ENCODE peak calls at places on chromosome 5, in eight cellular contexts. One of them, this sample, is unnamed.

GRCh38 chr5:122014232-122014940 is 52.6 kb downstream of the SRFBP1 start:
- DNase-seq in psoas muscle: no peak
- DNase-seq in breast epithelium: no peak
- DNase-seq in WTC11: no peak
- DNase-seq in foreskin fibroblast: peak
- DNase-seq in CD4-positive, alpha-beta T cell: no peak
- DNase-seq in colonic mucosa: no peak
- DNase-seq in activated CD8-positive, alpha-beta T cell treated with anti-CD3 and anti-CD28 coated beads for 36 hours: no peak
- DNase-seq in this sample: no peak

GRCh38 chr5:149320791-149321330 is 24.4 kb upstream of the GRPEL2 start:
- DNase-seq in foreskin fibroblast: peak
- DNase-seq in breast epithelium: peak
- DNase-seq in CD4-positive, alpha-beta T cell: no peak
- DNase-seq in psoas muscle: peak
- DNase-seq in activated CD8-positive, alpha-beta T cell treated with anti-CD3 and anti-CD28 coated beads for 36 hours: no peak
- DNase-seq in WTC11: no peak
- DNase-seq in colonic mucosa: peak
- DNase-seq in this sample: no peak

GRCh38 chr5:139743001-139743771 is 52.4 kb upstream of the PSD2 start:
- DNase-seq in CD4-positive, alpha-beta T cell: no peak
- DNase-seq in breast epithelium: no peak
- DNase-seq in activated CD8-positive, alpha-beta T cell treated with anti-CD3 and anti-CD28 coated beads for 36 hours: peak
- DNase-seq in psoas muscle: no peak
- DNase-seq in colonic mucosa: no peak
- DNase-seq in foreskin fibroblast: no peak
- DNase-seq in WTC11: no peak
- DNase-seq in this sample: no peak

GRCh38 chr5:168578506-168579205 is 512 bp downstream of the PANK3 start:
- DNase-seq in CD4-positive, alpha-beta T cell: no peak
- DNase-seq in psoas muscle: no peak
- DNase-seq in activated CD8-positive, alpha-beta T cell treated with anti-CD3 and anti-CD28 coated beads for 36 hours: peak
- DNase-seq in breast epithelium: no peak
- DNase-seq in colonic mucosa: no peak
- DNase-seq in WTC11: no peak
- DNase-seq in foreskin fibroblast: no peak
- DNase-seq in this sample: no peak

GRCh38 chr5:40879163-40879942 is 29.9 kb upstream of the C7 start:
- DNase-seq in breast epithelium: no peak
- DNase-seq in WTC11: no peak
- DNase-seq in psoas muscle: no peak
- DNase-seq in foreskin fibroblast: peak
- DNase-seq in colonic mucosa: no peak
- DNase-seq in CD4-positive, alpha-beta T cell: no peak
- DNase-seq in activated CD8-positive, alpha-beta T cell treated with anti-CD3 and anti-CD28 coated beads for 36 hours: no peak
- DNase-seq in this sample: no peak

GRCh38 chr5:132831095-132831860 is 831 bp upstream of the SHROOM1 start:
- DNase-seq in psoas muscle: no peak
- DNase-seq in activated CD8-positive, alpha-beta T cell treated with anti-CD3 and anti-CD28 coated beads for 36 hours: no peak
- DNase-seq in CD4-positive, alpha-beta T cell: no peak
- DNase-seq in foreskin fibroblast: no peak
- DNase-seq in breast epithelium: no peak
- DNase-seq in colonic mucosa: peak
- DNase-seq in WTC11: no peak
- DNase-seq in this sample: no peak

GRCh38 chr5:15834596-15835245 is 334.7 kb downstream of the FBXL7 start:
- DNase-seq in colonic mucosa: no peak
- DNase-seq in foreskin fibroblast: peak
- DNase-seq in WTC11: no peak
- DNase-seq in CD4-positive, alpha-beta T cell: no peak
- DNase-seq in psoas muscle: no peak
- DNase-seq in activated CD8-positive, alpha-beta T cell treated with anti-CD3 and anti-CD28 coated beads for 36 hours: no peak
- DNase-seq in breast epithelium: no peak
- DNase-seq in this sample: no peak

GRCh38 chr5:165622864-165623536 is 2117.6 kb downstream of the MAT2B start:
- DNase-seq in breast epithelium: no peak
- DNase-seq in colonic mucosa: no peak
- DNase-seq in WTC11: no peak
- DNase-seq in activated CD8-positive, alpha-beta T cell treated with anti-CD3 and anti-CD28 coated beads for 36 hours: no peak
- DNase-seq in CD4-positive, alpha-beta T cell: no peak
- DNase-seq in foreskin fibroblast: no peak
- DNase-seq in psoas muscle: no peak
- DNase-seq in this sample: no peak

GRCh38 chr5:31738199-31738598 is 99.3 kb downstream of the PDZD2 start:
- DNase-seq in colonic mucosa: no peak
- DNase-seq in activated CD8-positive, alpha-beta T cell treated with anti-CD3 and anti-CD28 coated beads for 36 hours: no peak
- DNase-seq in foreskin fibroblast: no peak
- DNase-seq in breast epithelium: no peak
- DNase-seq in CD4-positive, alpha-beta T cell: no peak
- DNase-seq in psoas muscle: no peak
- DNase-seq in WTC11: no peak
- DNase-seq in this sample: no peak

GRCh38 chr5:157072508-157072907 is 13.6 kb upstream of the HAVCR1 start:
- DNase-seq in WTC11: no peak
- DNase-seq in psoas muscle: no peak
- DNase-seq in colonic mucosa: no peak
- DNase-seq in CD4-positive, alpha-beta T cell: no peak
- DNase-seq in activated CD8-positive, alpha-beta T cell treated with anti-CD3 and anti-CD28 coated beads for 36 hours: peak
- DNase-seq in breast epithelium: no peak
- DNase-seq in foreskin fibroblast: no peak
- DNase-seq in this sample: no peak

GRCh38 chr5:127373858-127374491 is 83.4 kb downstream of the MEGF10 start:
- DNase-seq in colonic mucosa: no peak
- DNase-seq in foreskin fibroblast: no peak
- DNase-seq in activated CD8-positive, alpha-beta T cell treated with anti-CD3 and anti-CD28 coated beads for 36 hours: no peak
- DNase-seq in WTC11: no peak
- DNase-seq in breast epithelium: no peak
- DNase-seq in CD4-positive, alpha-beta T cell: no peak
- DNase-seq in psoas muscle: no peak
- DNase-seq in this sample: no peak
- TF ChIP-seq CTCF in colonic mucosa: peak
- TF ChIP-seq CTCF in foreskin fibroblast: no peak
- TF ChIP-seq CTCF in activated CD8-positive, alpha-beta T cell treated with anti-CD3 and anti-CD28 coated beads for 36 hours: no peak
- TF ChIP-seq CTCF in WTC11: peak
- TF ChIP-seq CTCF in breast epithelium: no peak
- TF ChIP-seq CTCF in CD4-positive, alpha-beta T cell: no peak
- TF ChIP-seq CTCF in psoas muscle: peak
- TF ChIP-seq CTCF in this sample: peak

DNA sequence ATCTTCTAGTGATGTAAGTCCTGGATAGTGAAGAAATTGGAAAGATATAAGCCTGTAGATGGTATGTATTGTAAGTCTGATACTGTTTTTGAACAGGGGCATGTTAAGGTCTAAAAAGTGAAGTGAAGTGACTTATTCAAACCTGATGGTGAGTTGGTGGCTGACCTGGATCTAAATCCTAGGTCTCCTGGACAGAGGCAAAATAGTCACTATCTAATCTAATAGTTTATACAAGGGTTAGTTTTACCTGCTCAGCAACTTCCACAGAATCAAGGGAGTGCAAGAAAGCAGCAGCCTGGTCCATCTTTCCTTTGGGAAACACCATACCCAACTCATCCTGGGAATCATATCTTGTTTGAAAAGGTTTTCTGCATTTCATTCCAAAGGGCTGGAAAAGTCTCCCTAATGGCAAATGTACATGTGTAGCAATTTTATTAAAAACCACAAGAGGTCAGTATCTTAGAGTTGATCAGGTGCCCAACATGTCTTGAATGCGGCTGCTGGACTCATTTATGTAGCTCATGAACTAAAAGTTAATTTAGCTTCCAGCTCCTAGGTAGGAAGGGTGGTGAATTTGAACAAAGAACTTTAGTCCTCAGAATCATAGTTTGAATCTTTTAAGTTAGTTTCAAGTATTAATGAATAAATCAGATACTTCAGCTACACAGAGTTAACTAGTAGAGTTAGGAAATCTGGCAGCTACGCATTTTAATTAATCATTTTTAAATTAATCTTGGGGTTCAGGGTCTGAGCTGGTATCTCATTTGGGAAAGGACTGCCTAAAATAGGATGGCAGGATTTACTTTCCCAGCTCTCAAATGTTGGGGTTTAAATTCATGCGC is 26.0 kb downstream of the SKP2 start:
- DNase-seq in breast epithelium: no peak
- DNase-seq in psoas muscle: no peak
- DNase-seq in foreskin fibroblast: peak
- DNase-seq in WTC11: no peak
- DNase-seq in colonic mucosa: no peak
- DNase-seq in activated CD8-positive, alpha-beta T cell treated with anti-CD3 and anti-CD28 coated beads for 36 hours: no peak
- DNase-seq in CD4-positive, alpha-beta T cell: no peak
- DNase-seq in this sample: no peak
- TF ChIP-seq CTCF in breast epithelium: peak
- TF ChIP-seq CTCF in psoas muscle: peak
- TF ChIP-seq CTCF in foreskin fibroblast: peak
- TF ChIP-seq CTCF in WTC11: no peak
- TF ChIP-seq CTCF in colonic mucosa: peak
- TF ChIP-seq CTCF in activated CD8-positive, alpha-beta T cell treated with anti-CD3 and anti-CD28 coated beads for 36 hours: peak
- TF ChIP-seq CTCF in CD4-positive, alpha-beta T cell: peak
- TF ChIP-seq CTCF in this sample: peak

GRCh38 chr5:54148858-54149257 is 161.5 kb downstream of the ARL15 start:
- DNase-seq in WTC11: no peak
- DNase-seq in psoas muscle: no peak
- DNase-seq in breast epithelium: no peak
- DNase-seq in foreskin fibroblast: peak
- DNase-seq in activated CD8-positive, alpha-beta T cell treated with anti-CD3 and anti-CD28 coated beads for 36 hours: no peak
- DNase-seq in colonic mucosa: no peak
- DNase-seq in CD4-positive, alpha-beta T cell: no peak
- DNase-seq in this sample: no peak

GRCh38 chr5:54146906-54147305 is 163.5 kb downstream of the ARL15 start:
- DNase-seq in WTC11: no peak
- DNase-seq in colonic mucosa: no peak
- DNase-seq in CD4-positive, alpha-beta T cell: no peak
- DNase-seq in foreskin fibroblast: no peak
- DNase-seq in activated CD8-positive, alpha-beta T cell treated with anti-CD3 and anti-CD28 coated beads for 36 hours: no peak
- DNase-seq in psoas muscle: no peak
- DNase-seq in breast epithelium: no peak
- DNase-seq in this sample: no peak

GRCh38 chr5:54150841-54151240 is 159.5 kb downstream of the ARL15 start:
- DNase-seq in colonic mucosa: no peak
- DNase-seq in WTC11: no peak
- DNase-seq in activated CD8-positive, alpha-beta T cell treated with anti-CD3 and anti-CD28 coated beads for 36 hours: no peak
- DNase-seq in foreskin fibroblast: no peak
- DNase-seq in psoas muscle: no peak
- DNase-seq in CD4-positive, alpha-beta T cell: no peak
- DNase-seq in breast epithelium: no peak
- DNase-seq in this sample: no peak

GRCh38 chr5:54146390-54146789 is 164.0 kb downstream of the ARL15 start:
- DNase-seq in breast epithelium: no peak
- DNase-seq in CD4-positive, alpha-beta T cell: no peak
- DNase-seq in activated CD8-positive, alpha-beta T cell treated with anti-CD3 and anti-CD28 coated beads for 36 hours: no peak
- DNase-seq in WTC11: no peak
- DNase-seq in foreskin fibroblast: no peak
- DNase-seq in colonic mucosa: no peak
- DNase-seq in psoas muscle: no peak
- DNase-seq in this sample: no peak

DNA sequence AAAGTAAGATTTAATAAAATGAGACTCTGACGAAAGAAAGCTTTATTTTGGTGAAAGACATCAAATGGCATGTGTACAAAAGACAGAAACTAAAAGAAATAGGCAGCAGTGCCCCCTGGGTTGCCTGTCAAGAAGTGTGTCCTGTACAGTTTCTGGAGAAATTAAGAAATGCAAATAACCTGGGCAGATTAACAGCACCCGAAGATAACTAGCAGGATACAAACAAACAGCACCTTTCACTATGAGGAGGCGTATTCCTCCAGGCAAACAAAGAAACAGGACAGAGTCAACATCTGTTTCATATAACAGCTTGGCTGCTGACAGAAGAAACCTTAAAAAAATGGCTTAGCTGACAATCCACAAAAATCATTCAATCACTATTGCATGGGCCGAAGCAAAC is 162.3 kb downstream of the ARL15 start:
- DNase-seq in breast epithelium: no peak
- DNase-seq in psoas muscle: no peak
- DNase-seq in colonic mucosa: no peak
- DNase-seq in CD4-positive, alpha-beta T cell: no peak
- DNase-seq in foreskin fibroblast: peak
- DNase-seq in WTC11: no peak
- DNase-seq in activated CD8-positive, alpha-beta T cell treated with anti-CD3 and anti-CD28 coated beads for 36 hours: no peak
- DNase-seq in this sample: no peak
- TF ChIP-seq CTCF in breast epithelium: no peak
- TF ChIP-seq CTCF in psoas muscle: no peak
- TF ChIP-seq CTCF in colonic mucosa: no peak
- TF ChIP-seq CTCF in CD4-positive, alpha-beta T cell: no peak
- TF ChIP-seq CTCF in foreskin fibroblast: peak
- TF ChIP-seq CTCF in WTC11: no peak
- TF ChIP-seq CTCF in activated CD8-positive, alpha-beta T cell treated with anti-CD3 and anti-CD28 coated beads for 36 hours: no peak
- TF ChIP-seq CTCF in this sample: peak

GRCh38 chr5:163565492-163565891 is 60.1 kb downstream of the MAT2B start:
- DNase-seq in breast epithelium: no peak
- DNase-seq in colonic mucosa: no peak
- DNase-seq in CD4-positive, alpha-beta T cell: no peak
- DNase-seq in psoas muscle: no peak
- DNase-seq in WTC11: peak
- DNase-seq in foreskin fibroblast: peak
- DNase-seq in activated CD8-positive, alpha-beta T cell treated with anti-CD3 and anti-CD28 coated beads for 36 hours: no peak
- DNase-seq in this sample: no peak

GRCh38 chr5:163564321-163564924 is 59.0 kb downstream of the MAT2B start:
- DNase-seq in WTC11: peak
- DNase-seq in breast epithelium: peak
- DNase-seq in colonic mucosa: peak
- DNase-seq in psoas muscle: no peak
- DNase-seq in activated CD8-positive, alpha-beta T cell treated with anti-CD3 and anti-CD28 coated beads for 36 hours: peak
- DNase-seq in foreskin fibroblast: peak
- DNase-seq in CD4-positive, alpha-beta T cell: peak
- DNase-seq in this sample: no peak

GRCh38 chr5:163566678-163567077 is 61.3 kb downstream of the MAT2B start:
- DNase-seq in activated CD8-positive, alpha-beta T cell treated with anti-CD3 and anti-CD28 coated beads for 36 hours: peak
- DNase-seq in breast epithelium: no peak
- DNase-seq in foreskin fibroblast: no peak
- DNase-seq in CD4-positive, alpha-beta T cell: no peak
- DNase-seq in WTC11: no peak
- DNase-seq in colonic mucosa: no peak
- DNase-seq in psoas muscle: no peak
- DNase-seq in this sample: no peak

GRCh38 chr5:163567811-163568210 is 62.4 kb downstream of the MAT2B start:
- DNase-seq in CD4-positive, alpha-beta T cell: no peak
- DNase-seq in activated CD8-positive, alpha-beta T cell treated with anti-CD3 and anti-CD28 coated beads for 36 hours: no peak
- DNase-seq in colonic mucosa: no peak
- DNase-seq in breast epithelium: no peak
- DNase-seq in psoas muscle: no peak
- DNase-seq in foreskin fibroblast: no peak
- DNase-seq in WTC11: no peak
- DNase-seq in this sample: no peak

DNA sequence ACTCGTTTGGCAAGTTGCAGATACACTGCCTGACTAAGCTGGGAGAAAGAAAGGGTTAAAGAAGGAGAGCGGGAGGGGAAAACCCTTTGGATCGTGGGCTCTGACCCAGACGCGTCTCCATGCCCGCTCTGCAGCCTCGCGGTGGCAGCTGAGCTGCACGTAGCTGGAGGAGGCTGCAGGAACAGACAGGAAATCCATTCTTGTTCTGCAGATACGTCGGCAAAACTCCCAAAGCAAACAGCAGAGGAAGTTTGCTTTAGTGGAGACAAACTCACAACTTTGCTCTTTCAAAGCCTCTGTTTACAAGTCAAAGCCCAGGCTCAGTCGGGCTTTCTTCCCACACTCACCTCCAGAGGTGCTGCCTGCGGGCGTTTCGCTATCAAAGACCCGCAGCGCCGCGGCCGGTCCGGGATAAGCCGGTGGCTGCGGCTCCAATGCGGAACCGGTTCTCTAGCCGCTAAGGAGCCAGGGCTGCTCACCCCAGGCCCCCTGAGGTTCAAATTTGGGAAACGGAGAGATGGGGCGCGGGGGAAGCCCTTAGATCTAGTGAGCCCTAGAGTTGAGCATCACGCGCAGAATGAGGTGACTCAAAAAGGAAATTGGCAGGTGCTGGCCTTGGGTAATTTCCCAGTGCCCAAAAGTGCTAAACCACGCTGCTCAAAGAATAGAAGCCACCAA is 60.7 kb downstream of the MAT2B start:
- DNase-seq in colonic mucosa: peak
- DNase-seq in activated CD8-positive, alpha-beta T cell treated with anti-CD3 and anti-CD28 coated beads for 36 hours: peak
- DNase-seq in CD4-positive, alpha-beta T cell: peak
- DNase-seq in foreskin fibroblast: peak
- DNase-seq in psoas muscle: no peak
- DNase-seq in WTC11: peak
- DNase-seq in breast epithelium: no peak
- DNase-seq in this sample: no peak
- TF ChIP-seq CTCF in colonic mucosa: no peak
- TF ChIP-seq CTCF in activated CD8-positive, alpha-beta T cell treated with anti-CD3 and anti-CD28 coated beads for 36 hours: no peak
- TF ChIP-seq CTCF in CD4-positive, alpha-beta T cell: no peak
- TF ChIP-seq CTCF in foreskin fibroblast: peak
- TF ChIP-seq CTCF in psoas muscle: no peak
- TF ChIP-seq CTCF in WTC11: no peak
- TF ChIP-seq CTCF in breast epithelium: no peak
- TF ChIP-seq CTCF in this sample: no peak

This sample was measured in D721Med.